ENCODE peak calls at places on chromosomes 12 and 14, in seven cellular contexts. Z, L, H, M, Y, F and N are unnamed samples.

GRCh38 chr12:63804746-63805145 is 25.0 kb downstream of the RXYLT1 start:
- DNase-seq in Z (no peak), L (no peak), H (peak), M (no peak), Y (no peak), F (no peak), N (no peak)

GRCh38 chr12:52020126-52020525 is 13.4 kb downstream of the TAMALIN start:
- DNase-seq in Z (no peak), L (no peak), H (no peak), M (peak), Y (no peak), F (no peak), N (no peak)

GRCh38 chr12:106696861-106697417 is 77.5 kb upstream of the RIC8B start:
- DNase-seq in Z (no peak), L (no peak), H (no peak), M (no peak), Y (no peak), F (no peak), N (no peak)

GRCh38 chr12:46005823-46006222 is 15.4 kb upstream of the SCAF11 start:
- DNase-seq in Z (no peak), L (no peak), H (no peak), M (no peak), Y (no peak), F (no peak), N (no peak)

GRCh38 chr12:117036547-117036946 is 62.7 kb downstream of the TESC start:
- DNase-seq in Z (no peak), L (no peak), H (no peak), M (no peak), Y (no peak), F (no peak), N (no peak)

GRCh38 chr12:121709478-121709890 is 3.1 kb upstream of the TMEM120B start:
- DNase-seq in Z (no peak), L (no peak), H (peak), M (no peak), Y (peak), F (peak), N (peak)

GRCh38 chr14:92540472-92541048 is 27.0 kb downstream of the RIN3 start:
- DNase-seq in Z (no peak), L (peak), H (peak), M (peak), Y (peak), F (peak), N (peak)

GRCh38 chr12:72209096-72209495 is 63.1 kb upstream of the TRHDE start:
- DNase-seq in Z (no peak), L (no peak), H (no peak), M (no peak), Y (no peak), F (no peak), N (no peak)

GRCh38 chr14:56005580-56006053 is 112.6 kb upstream of the PELI2 start:
- DNase-seq in Z (no peak), L (peak), H (peak), M (no peak), Y (peak), F (peak), N (no peak)

GRCh38 chr14:76376878-76377523 is 1.1 kb downstream of the ESRRB start:
- DNase-seq in Z (no peak), L (no peak), H (no peak), M (no peak), Y (no peak), F (no peak), N (no peak)

GRCh38 chr14:102215071-102215470 is 75.4 kb downstream of the WDR20 start:
- DNase-seq in Z (no peak), L (no peak), H (peak), M (peak), Y (no peak), F (peak), N (no peak)

GRCh38 chr12:67957383-67957782 is 31.9 kb upstream of the IFNG-AS1 start:
- DNase-seq in Z (no peak), L (no peak), H (no peak), M (no peak), Y (no peak), F (no peak), N (no peak)

GRCh38 chr14:77645520-77646230 is 29.2 kb upstream of the SPTLC2 start:
- DNase-seq in Z (no peak), L (no peak), H (no peak), M (no peak), Y (no peak), F (no peak), N (no peak)

GRCh38 chr14:77641207-77641533 is 24.7 kb upstream of the SPTLC2 start:
- DNase-seq in Z (no peak), L (no peak), H (no peak), M (no peak), Y (no peak), F (no peak), N (no peak)

GRCh38 chr14:77638738-77639137 is 22.3 kb upstream of the SPTLC2 start:
- DNase-seq in Z (no peak), L (no peak), H (peak), M (no peak), Y (peak), F (peak), N (no peak)

GRCh38 chr14:77642407-77642806 is 26.0 kb upstream of the SPTLC2 start:
- DNase-seq in Z (no peak), L (no peak), H (no peak), M (no peak), Y (no peak), F (no peak), N (no peak)

DNA sequence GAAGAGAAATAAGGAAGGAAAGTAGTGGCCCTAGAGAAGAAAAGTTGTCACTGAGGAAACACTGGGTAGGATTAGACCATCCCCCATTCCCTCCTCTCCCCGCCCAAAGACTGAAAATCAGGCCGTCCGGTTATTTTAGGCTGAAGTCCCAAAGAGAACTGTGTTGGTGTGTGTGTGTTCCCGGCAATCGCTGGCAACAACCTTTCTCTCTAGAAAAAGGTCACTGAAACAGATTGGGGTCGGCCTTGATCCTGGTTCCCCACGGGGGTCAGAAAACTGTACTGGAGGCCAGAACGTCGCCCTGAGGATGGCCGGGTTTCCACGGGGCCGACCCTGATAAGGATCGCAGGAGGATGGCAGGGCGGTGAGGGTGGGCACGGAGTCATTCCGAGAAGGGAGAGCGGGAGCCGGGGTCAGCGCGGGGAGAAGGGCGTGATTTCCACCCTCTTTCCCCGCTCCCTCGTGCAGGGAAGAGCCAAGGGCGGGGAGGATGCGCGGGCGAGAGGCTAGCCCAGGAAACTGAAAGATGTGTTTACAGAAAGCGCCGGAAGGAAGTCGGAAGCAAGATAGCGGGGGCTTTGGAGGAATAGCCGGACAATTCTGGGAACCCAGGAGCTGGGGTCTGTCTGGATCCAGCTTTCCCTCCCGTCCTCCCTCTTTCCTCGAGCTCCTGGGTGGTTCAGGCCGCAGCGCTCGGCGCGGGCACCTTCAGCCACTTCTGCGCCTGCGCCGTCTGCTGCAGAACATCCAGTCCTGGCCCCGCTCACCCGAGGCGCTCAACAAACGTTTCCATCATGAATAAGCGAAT is 25.3 kb upstream of the SPTLC2 start:
- DNase-seq in Z (peak), L (peak), H (peak), M (peak), Y (peak), F (peak), N (no peak)
- H3K4me3 ChIP-seq in Z (peak), L (peak), H (peak), M (peak), Y (peak), F (peak), N (peak)

DNA sequence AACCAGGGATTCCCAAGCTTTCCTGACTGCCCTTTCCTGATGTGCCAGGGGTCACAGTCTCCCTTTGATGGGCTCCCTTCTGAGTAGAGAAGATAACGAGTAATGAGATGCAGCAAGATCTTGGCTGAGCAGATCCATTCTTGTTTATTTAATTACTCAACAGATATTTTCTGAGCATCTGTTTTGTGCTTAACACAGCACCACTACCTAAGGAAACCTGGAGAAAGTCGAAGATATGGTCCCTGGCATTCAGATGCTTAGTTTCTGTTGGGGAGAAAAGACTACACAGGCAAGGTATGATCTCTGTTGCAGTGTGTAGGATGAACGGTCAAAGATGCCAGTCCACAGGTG is 3.9 kb downstream of the AJUBA start:
- DNase-seq in Z (no peak), L (no peak), H (no peak), M (no peak), Y (no peak), F (no peak), N (no peak)
- H3K4me3 ChIP-seq in Z (no peak), L (no peak), H (no peak), M (no peak), Y (no peak), F (no peak), N (peak)

DNA sequence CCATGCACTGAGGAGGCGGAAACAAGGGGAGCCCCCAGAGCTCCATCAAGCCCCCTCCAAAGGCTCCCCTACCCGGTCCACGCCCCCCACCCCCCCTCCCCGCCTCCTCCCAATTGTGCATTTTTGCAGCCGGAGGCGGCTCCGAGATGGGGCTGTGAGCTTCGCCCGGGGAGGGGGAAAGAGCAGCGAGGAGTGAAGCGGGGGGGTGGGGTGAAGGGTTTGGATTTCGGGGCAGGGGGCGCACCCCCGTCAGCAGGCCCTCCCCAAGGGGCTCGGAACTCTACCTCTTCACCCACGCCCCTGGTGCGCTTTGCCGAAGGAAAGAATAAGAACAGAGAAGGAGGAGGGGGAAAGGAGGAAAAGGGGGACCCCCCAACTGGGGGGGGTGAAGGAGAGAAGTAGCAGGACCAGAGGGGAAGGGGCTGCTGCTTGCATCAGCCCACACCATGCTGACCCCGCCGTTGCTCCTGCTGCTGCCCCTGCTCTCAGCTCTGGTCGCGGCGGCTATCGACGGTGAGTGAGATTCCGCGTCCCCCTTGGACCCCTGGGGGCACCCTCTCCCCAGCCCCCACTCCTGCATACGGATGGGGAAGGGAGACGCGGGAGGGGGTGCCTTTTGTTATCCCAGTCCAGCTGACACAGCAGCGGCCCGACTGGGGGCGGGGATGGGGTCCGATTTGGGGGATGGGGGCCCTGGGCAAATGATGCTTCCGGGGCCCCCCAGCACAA is 400 bp downstream of the LRP1 start:
- DNase-seq in Z (no peak), L (no peak), H (no peak), M (no peak), Y (no peak), F (no peak), N (no peak)
- H3K4me3 ChIP-seq in Z (peak), L (peak), H (peak), M (peak), Y (peak), F (peak), N (peak)

GRCh38 chr12:49825360-49825970 is 2.7 kb downstream of the NCKAP5L start:
- DNase-seq in Z (no peak), L (no peak), H (peak), M (no peak), Y (peak), F (peak), N (no peak)

GRCh38 chr12:49824416-49824815 is 3.8 kb downstream of the NCKAP5L start:
- DNase-seq in Z (no peak), L (no peak), H (no peak), M (no peak), Y (no peak), F (no peak), N (no peak)

GRCh38 chr12:49825971-49826421 is 2.2 kb downstream of the NCKAP5L start:
- DNase-seq in Z (no peak), L (no peak), H (peak), M (no peak), Y (no peak), F (no peak), N (no peak)

GRCh38 chr12:49823951-49824350 is 4.3 kb downstream of the NCKAP5L start:
- DNase-seq in Z (no peak), L (no peak), H (no peak), M (no peak), Y (no peak), F (no peak), N (no peak)

GRCh38 chr12:49824886-49825285 is 3.3 kb downstream of the NCKAP5L start:
- DNase-seq in Z (peak), L (no peak), H (peak), M (no peak), Y (peak), F (peak), N (no peak)
- H3K4me3 ChIP-seq in Z (no peak), L (no peak), H (no peak), M (no peak), Y (peak), F (no peak), N (no peak)

GRCh38 chr12:66662729-66663128 is 16.1 kb downstream of the GRIP1 start:
- DNase-seq in Z (no peak), L (no peak), H (peak), M (no peak), Y (peak), F (peak), N (peak)
- H3K4me3 ChIP-seq in Z (no peak), L (no peak), H (no peak), M (no peak), Y (no peak), F (no peak), N (no peak)